ENCODE peak calls at places on chromosomes 4 and X, in nine cellular contexts. X is ascending aorta; V is tibial artery; K is suprapubic skin; T is stomach; P is left ventricle myocardium inferior; Z is adrenal gland; W is CD4-positive, alpha-beta T cell; B is GM06990. N is an unnamed sample. For H3K27me3, the result is how much of the 10 kb centered on the place peaks cover.

GRCh38 chrX:19875051-19875432 is 12.4 kb downstream of the SH3KBP1 start:
- DNase-seq in X (no peak), V (no peak), K (no peak), T (no peak), P (no peak), Z (no peak), W (no peak), B (no peak), N (no peak)

GRCh38 chr4:142112451-142112850 is 476.1 kb downstream of the IL15 start:
- DNase-seq in X (no peak), V (no peak), K (no peak), T (no peak), P (no peak), Z (no peak), W (no peak), B (no peak), N (no peak)

GRCh38 chrX:28854637-28855036 is 267.4 kb downstream of the IL1RAPL1 start:
- DNase-seq in X (no peak), V (no peak), K (no peak), T (no peak), P (no peak), Z (no peak), W (no peak), B (no peak), N (no peak)

GRCh38 chr4:125313989-125314602 is 659 bp upstream of the FAT4 start:
- DNase-seq in X (no peak), V (no peak), K (no peak), T (no peak), P (no peak), Z (no peak), W (no peak), B (no peak), N (no peak)

GRCh38 chr4:92636038-92636825 is 332.5 kb downstream of the GRID2 start:
- DNase-seq in X (no peak), V (no peak), K (no peak), T (no peak), P (no peak), Z (no peak), W (no peak), B (no peak), N (no peak)

GRCh38 chrX:119486745-119487144 is 18.5 kb downstream of the SLC25A5 start:
- DNase-seq in X (peak), V (no peak), K (no peak), T (no peak), P (no peak), Z (no peak), W (no peak), B (no peak), N (no peak)

GRCh38 chr4:132707955-132708354 is 441.1 kb upstream of the PCDH10 start:
- DNase-seq in X (no peak), V (no peak), K (no peak), T (no peak), P (no peak), Z (no peak), W (no peak), B (no peak), N (no peak)

GRCh38 chrX:47513697-47514085 is 30.7 kb upstream of the ZNF41 start:
- DNase-seq in X (no peak), V (no peak), K (no peak), T (no peak), P (no peak), Z (no peak), W (no peak), B (no peak), N (no peak)

GRCh38 chr4:152936446-152937279 is 540 bp downstream of the FHDC1 start:
- DNase-seq in X (no peak), V (no peak), K (peak), T (peak), P (no peak), Z (no peak), W (no peak), B (peak), N (no peak)

GRCh38 chr4:152939655-152940054 is 3.5 kb downstream of the FHDC1 start:
- DNase-seq in X (no peak), V (no peak), K (no peak), T (no peak), P (no peak), Z (no peak), W (no peak), B (no peak), N (no peak)

GRCh38 chr4:152937535-152938236 is 1.6 kb downstream of the FHDC1 start:
- DNase-seq in X (no peak), V (no peak), K (no peak), T (peak), P (peak), Z (no peak), W (no peak), B (peak), N (no peak)

GRCh38 chr4:152937280-152937534 is 1.1 kb downstream of the FHDC1 start:
- DNase-seq in X (no peak), V (no peak), K (no peak), T (no peak), P (no peak), Z (no peak), W (no peak), B (no peak), N (no peak)

DNA sequence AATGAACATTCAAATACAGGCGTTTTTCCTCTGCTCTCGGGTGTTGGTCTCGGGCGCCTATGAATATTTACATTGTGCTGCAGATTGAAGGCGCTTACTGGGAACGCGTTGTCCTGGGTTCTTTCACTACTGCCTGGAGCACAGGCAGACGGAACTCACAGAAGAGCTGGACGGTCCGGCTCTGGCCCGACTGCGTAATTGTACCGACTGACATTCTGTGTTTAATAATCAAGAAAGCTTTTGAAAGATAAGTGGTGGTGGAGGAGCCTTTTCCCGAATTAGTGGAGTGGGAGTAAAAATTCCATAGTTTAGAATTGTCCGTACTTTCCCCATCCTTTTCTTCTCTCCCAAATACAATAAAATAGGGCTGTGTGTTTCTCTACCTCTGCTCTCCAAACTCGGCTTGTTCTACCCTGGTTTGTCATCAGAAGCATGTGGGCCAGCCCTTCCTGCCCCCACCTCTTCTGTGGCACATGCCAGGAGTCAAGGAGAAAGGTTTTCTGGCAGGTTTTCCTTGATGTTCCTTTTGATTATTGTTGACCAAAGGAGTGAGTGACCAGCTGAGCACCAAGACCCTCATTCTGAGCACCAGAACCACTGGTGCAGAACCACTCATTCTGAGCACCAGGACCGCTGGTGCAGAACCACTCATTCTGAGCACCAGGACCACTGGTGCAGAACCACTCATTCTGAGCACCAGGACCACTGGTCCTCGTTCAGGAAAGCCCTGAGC is 2.3 kb downstream of the FHDC1 start:
- DNase-seq in X (no peak), V (no peak), K (no peak), T (peak), P (no peak), Z (no peak), W (no peak), B (no peak), N (no peak)
- H3K27me3 ChIP-seq in X (under half), V (under half), K (under half), T (under half), P (half or more), Z (under half), W (half or more), B (under half), N (under half)

GRCh38 chrX:70669120-70669519 is 224.5 kb downstream of the DLG3 start:
- DNase-seq in X (no peak), V (no peak), K (no peak), T (no peak), P (no peak), Z (no peak), W (no peak), B (no peak), N (no peak)

DNA sequence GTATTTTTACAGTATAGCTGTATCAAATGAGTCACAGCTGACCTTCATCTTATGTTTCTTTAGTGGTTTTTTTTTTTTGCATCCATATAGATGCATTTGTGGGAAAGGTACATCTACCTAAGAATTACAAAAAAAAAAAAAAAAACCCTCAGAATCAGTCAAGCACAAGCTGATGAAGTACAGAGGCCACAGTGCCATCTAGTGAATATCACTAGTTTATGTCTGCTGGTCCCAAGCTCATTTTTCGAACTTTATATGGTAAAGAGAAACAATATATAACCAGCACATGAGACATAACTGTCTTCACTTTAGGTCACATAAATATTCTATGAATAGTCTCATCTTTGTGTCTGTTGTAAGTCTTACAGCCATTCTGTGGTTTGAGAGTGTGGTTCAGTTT is 220.1 kb downstream of the DLG3 start:
- DNase-seq in X (no peak), V (no peak), K (no peak), T (no peak), P (no peak), Z (no peak), W (no peak), B (no peak), N (no peak)
- TF ChIP-seq CTCF in X (no peak), V (no peak), K (no peak), T (no peak), P (peak), Z (no peak), W (no peak), B (peak), N (no peak)

GRCh38 chrX:23334871-23335599 is 386 bp downstream of the PTCHD1 start:
- DNase-seq in X (no peak), V (no peak), K (no peak), T (no peak), P (no peak), Z (no peak), W (no peak), B (peak), N (no peak)

GRCh38 chrX:23332888-23333821 is 1.5 kb upstream of the PTCHD1 start:
- DNase-seq in X (no peak), V (no peak), K (no peak), T (no peak), P (no peak), Z (no peak), W (no peak), B (peak), N (no peak)

GRCh38 chrX:23332101-23332887 is 2.4 kb upstream of the PTCHD1 start:
- DNase-seq in X (no peak), V (peak), K (no peak), T (no peak), P (no peak), Z (no peak), W (no peak), B (no peak), N (no peak)

GRCh38 chrX:23333842-23334535 is 660 bp upstream of the PTCHD1 start:
- DNase-seq in X (no peak), V (peak), K (no peak), T (no peak), P (no peak), Z (no peak), W (no peak), B (peak), N (no peak)

DNA sequence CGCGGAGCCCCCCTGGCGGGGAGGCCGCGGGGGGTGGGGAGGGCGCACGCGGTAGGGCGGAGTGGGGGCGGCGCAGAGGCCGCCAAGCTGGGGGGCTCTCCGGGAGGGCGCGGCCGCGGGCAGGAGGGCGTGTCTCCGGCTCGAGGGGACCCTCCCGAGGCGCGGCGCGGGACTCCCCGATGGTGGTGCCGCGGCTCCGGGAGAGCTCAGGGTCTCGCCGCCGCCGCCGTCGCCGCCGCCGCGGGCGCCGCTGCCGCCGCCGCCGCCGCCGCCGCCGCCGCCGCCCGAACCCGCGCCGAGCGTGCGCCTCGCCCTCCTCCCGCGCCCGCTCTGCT is at the start of gene PTCHD1:
- DNase-seq in X (no peak), V (no peak), K (no peak), T (no peak), P (no peak), Z (no peak), W (no peak), B (no peak), N (no peak)
- H3K27me3 ChIP-seq in X (under half), V (under half), K (under half), T (half or more), P (half or more), Z (half or more), W (under half), B (under half), N (under half)

GRCh38 chr4:139624441-139625130 is 41.0 kb upstream of the MGST2 start:
- DNase-seq in X (no peak), V (no peak), K (no peak), T (no peak), P (no peak), Z (no peak), W (no peak), B (no peak), N (no peak)

GRCh38 chr4:139625487-139625886 is 40.1 kb upstream of the MGST2 start:
- DNase-seq in X (no peak), V (no peak), K (no peak), T (peak), P (peak), Z (no peak), W (no peak), B (no peak), N (no peak)

GRCh38 chr4:139622856-139623255 is 42.8 kb upstream of the MGST2 start:
- DNase-seq in X (no peak), V (no peak), K (no peak), T (no peak), P (no peak), Z (no peak), W (no peak), B (no peak), N (no peak)

GRCh38 chr4:139617702-139618490 is 47.7 kb upstream of the MGST2 start:
- DNase-seq in X (no peak), V (no peak), K (no peak), T (no peak), P (no peak), Z (no peak), W (no peak), B (no peak), N (no peak)

DNA sequence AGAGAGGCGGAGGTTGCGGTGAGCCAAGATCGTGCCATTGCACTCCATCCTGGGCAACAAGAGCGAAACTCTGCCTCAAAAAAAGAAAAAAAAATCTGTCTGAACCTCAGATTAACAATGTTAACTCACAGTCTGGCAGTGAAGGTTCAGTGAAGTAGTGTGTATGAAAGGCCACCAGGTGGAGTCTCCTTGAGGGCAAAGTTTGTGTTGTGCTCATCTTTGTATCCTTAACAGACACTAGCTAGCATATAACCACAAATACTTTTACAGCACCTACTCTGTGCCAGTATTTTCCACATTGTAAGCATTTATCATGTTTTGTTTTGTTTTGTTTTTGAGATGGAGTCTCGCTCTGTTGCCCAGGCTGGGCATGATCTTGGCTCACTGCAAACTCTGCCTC is 46.0 kb upstream of the MGST2 start:
- DNase-seq in X (no peak), V (no peak), K (no peak), T (no peak), P (no peak), Z (no peak), W (no peak), B (no peak), N (no peak)
- TF ChIP-seq CTCF in X (no peak), V (no peak), K (no peak), T (no peak), P (peak), Z (peak), W (no peak), B (peak), N (no peak)

GRCh38 chrX:17375631-17376380 is 806 bp downstream of the NHS start:
- DNase-seq in X (no peak), V (peak), K (no peak), T (peak), P (peak), Z (peak), W (no peak), B (peak), N (no peak)
- H3K27me3 ChIP-seq in X (under half), V (under half), K (under half), T (under half), P (under half), Z (under half), W (under half), B (under half), N (under half)

GRCh38 chrX:9663216-9663615 is 102.4 kb downstream of the GPR143 start:
- DNase-seq in X (no peak), V (no peak), K (no peak), T (no peak), P (no peak), Z (no peak), W (no peak), B (no peak), N (no peak)
- TF ChIP-seq CTCF in X (no peak), V (no peak), K (no peak), T (no peak), P (no peak), Z (no peak), W (no peak), B (no peak), N (no peak)

GRCh38 chrX:39309018-39309620 is 507.9 kb downstream of the MID1IP1 start:
- DNase-seq in X (no peak), V (no peak), K (no peak), T (no peak), P (no peak), Z (no peak), W (no peak), B (no peak), N (no peak)

GRCh38 chrX:39304746-39305145 is 503.5 kb downstream of the MID1IP1 start:
- DNase-seq in X (no peak), V (no peak), K (no peak), T (no peak), P (no peak), Z (no peak), W (no peak), B (no peak), N (no peak)

GRCh38 chrX:39309721-39310152 is 508.5 kb downstream of the MID1IP1 start:
- DNase-seq in X (no peak), V (no peak), K (no peak), T (no peak), P (peak), Z (peak), W (peak), B (no peak), N (no peak)

GRCh38 chrX:39308126-39308525 is 506.9 kb downstream of the MID1IP1 start:
- DNase-seq in X (no peak), V (no peak), K (no peak), T (no peak), P (no peak), Z (no peak), W (no peak), B (no peak), N (no peak)

DNA sequence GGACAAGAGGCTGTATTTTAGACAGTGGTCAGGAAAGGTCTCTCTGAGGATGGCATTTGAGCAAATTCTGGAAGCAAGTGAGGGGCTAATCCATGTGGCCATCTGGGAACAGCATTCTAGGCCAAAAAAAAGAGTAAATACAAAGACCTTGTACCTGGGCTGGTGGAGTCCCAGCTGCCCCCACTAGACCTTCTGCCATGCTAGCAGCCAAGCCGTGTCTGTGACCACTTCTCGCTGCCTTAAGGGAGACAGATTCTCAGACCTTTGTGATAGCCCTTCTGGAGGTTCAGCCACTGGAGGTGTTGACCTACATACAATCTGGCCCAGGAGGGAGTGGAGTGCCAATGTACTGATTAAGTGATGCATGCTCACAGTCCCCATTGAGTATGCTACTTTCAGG is 506.2 kb downstream of the MID1IP1 start:
- DNase-seq in X (no peak), V (no peak), K (no peak), T (no peak), P (no peak), Z (no peak), W (no peak), B (no peak), N (no peak)
- H3K27me3 ChIP-seq in X (under half), V (under half), K (under half), T (under half), P (under half), Z (under half), W (under half), B (under half), N (under half)

GRCh38 chr4:61614256-61614655 is 414.1 kb downstream of the ADGRL3 start:
- DNase-seq in X (no peak), V (no peak), K (no peak), T (no peak), P (no peak), Z (no peak), W (no peak), B (no peak), N (no peak)

DNA sequence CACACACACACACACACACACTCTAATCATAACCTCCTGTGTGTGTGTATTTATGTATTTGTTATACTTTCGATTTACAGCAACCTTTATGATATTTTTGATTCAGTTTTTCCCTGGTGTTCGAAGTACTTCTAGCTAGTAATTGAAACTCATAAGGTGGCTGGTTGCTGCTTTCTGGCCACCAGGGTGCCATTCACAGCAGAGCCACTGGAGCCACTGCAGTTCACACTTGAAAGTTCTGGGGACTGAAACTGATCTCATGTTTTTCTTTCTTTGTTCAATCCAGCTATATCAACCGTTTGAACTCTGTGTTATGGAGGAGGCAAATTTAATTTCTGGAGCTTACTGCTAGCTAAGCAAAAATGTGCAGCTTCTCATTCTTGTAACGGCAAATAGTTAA is 419.4 kb downstream of the ADGRL3 start:
- DNase-seq in X (no peak), V (no peak), K (no peak), T (no peak), P (no peak), Z (no peak), W (no peak), B (no peak), N (no peak)
- TF ChIP-seq CTCF in X (no peak), V (peak), K (no peak), T (no peak), P (no peak), Z (no peak), W (no peak), B (no peak), N (no peak)

GRCh38 chr4:76898385-76898692 is 395 bp upstream of the SOWAHB start:
- DNase-seq in X (no peak), V (no peak), K (no peak), T (no peak), P (no peak), Z (no peak), W (no peak), B (no peak), N (no peak)
- H3K27me3 ChIP-seq in X (under half), V (under half), K (under half), T (under half), P (half or more), Z (under half), W (under half), B (under half), N (under half)